ENCODE peak calls at places on chromosomes 11 and 22, in four cellular contexts. D is K562, A is HepG2, M is WTC11. E is an unnamed sample.

GRCh38 chr11:32890843-32891656 is 1.6 kb upstream of the QSER1 start:
- DNase-seq in M (peak), D (no peak), A (no peak), E (peak)

GRCh38 chr11:73295259-73295995 is 12.6 kb upstream of the ARHGEF17 start:
- DNase-seq in M (peak), D (peak), A (peak), E (peak)

GRCh38 chr11:106098893-106099553 is 21.6 kb downstream of the AASDHPPT start:
- DNase-seq in D (no peak), M (no peak), A (peak), E (no peak)

GRCh38 chr22:31451709-31452571 is 37.7 kb downstream of the EIF4ENIF1 start:
- DNase-seq in M (no peak), A (peak), D (peak), E (peak)

GRCh38 chr22:50308597-50308935 is 1.1 kb upstream of the PLXNB2 start:
- DNase-seq in A (peak), D (peak), M (no peak), E (no peak)

GRCh38 chr11:26193714-26194373 is 138.1 kb upstream of the ANO3 start:
- DNase-seq in D (no peak), A (no peak), M (no peak), E (no peak)

GRCh38 chr11:36945384-36945783 is 347.3 kb upstream of the RAG2 start:
- DNase-seq in A (no peak), M (no peak), D (no peak), E (no peak)

GRCh38 chr11:46737699-46738098 is 18.7 kb downstream of the F2 start:
- DNase-seq in M (no peak), D (no peak), A (no peak), E (no peak)

GRCh38 chr22:28930357-28931007 is 47.1 kb downstream of the ZNRF3 start:
- DNase-seq in M (no peak), A (no peak), D (no peak), E (no peak)

GRCh38 chr11:63623513-63624140 is 9.4 kb upstream of the PLAAT3 start:
- DNase-seq in D (no peak), A (no peak), M (no peak), E (no peak)

GRCh38 chr22:31836010-31836409 is 82.2 kb downstream of the DEPDC5 start:
- DNase-seq in M (no peak), D (no peak), A (no peak), E (no peak)

GRCh38 chr11:16862733-16863132 is 124.3 kb downstream of the C11orf58 start:
- DNase-seq in D (no peak), M (no peak), A (no peak), E (no peak)

GRCh38 chr11:44057340-44057739 is 8.7 kb upstream of the ACCS start:
- DNase-seq in A (no peak), M (no peak), D (no peak), E (no peak)

GRCh38 chr11:46026616-46027293 is 94.5 kb downstream of the PHF21A start:
- DNase-seq in M (no peak), A (no peak), D (no peak), E (no peak)

GRCh38 chr11:107526197-107526596 is 39.3 kb downstream of the ALKBH8 start:
- DNase-seq in A (no peak), D (no peak), M (no peak), E (no peak)

GRCh38 chr22:44828193-44828592 is 75.8 kb downstream of the ARHGAP8 start:
- DNase-seq in D (peak), A (no peak), M (peak), E (peak)

GRCh38 chr22:48300877-48301276 is 1526.8 kb downstream of the BRD1 start:
- DNase-seq in M (no peak), A (no peak), D (no peak), E (no peak)

GRCh38 chr22:46792841-46793261 is 30.4 kb downstream of the TBC1D22A start:
- DNase-seq in A (no peak), M (no peak), D (no peak), E (no peak)

DNA sequence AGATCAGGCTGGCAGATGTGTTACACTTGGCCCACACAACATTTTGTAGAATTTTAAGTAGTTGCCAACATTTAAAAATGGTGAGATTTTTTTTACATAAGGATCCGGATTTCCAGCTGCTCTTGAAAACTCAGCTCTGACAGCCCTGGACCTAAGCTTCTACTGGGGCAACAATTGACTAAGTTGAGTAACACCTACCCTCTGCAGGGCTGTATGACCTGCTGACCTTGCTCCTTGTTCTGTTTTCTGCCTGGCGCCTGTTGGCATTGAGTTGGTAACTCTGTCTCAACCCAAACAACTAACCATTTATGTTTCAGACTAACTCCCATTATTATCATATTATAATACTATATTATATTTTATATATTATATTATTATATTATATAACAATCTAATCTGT is 21.1 kb upstream of the LRRC55 start:
- DNase-seq in M (no peak), A (no peak), D (no peak), E (no peak)
- TF ChIP-seq ELF4 in M (no peak), A (no peak), D (no peak), E (no peak)

GRCh38 chr11:75349540-75350116 is 1.8 kb downstream of the ARRB1 start:
- DNase-seq in M (no peak), D (peak), A (no peak), E (no peak)

GRCh38 chr11:75350122-75350742 is 1.2 kb downstream of the ARRB1 start:
- DNase-seq in D (no peak), A (no peak), M (no peak), E (no peak)

GRCh38 chr11:75346296-75346695 is 5.2 kb downstream of the ARRB1 start:
- DNase-seq in M (no peak), D (no peak), A (no peak), E (no peak)

GRCh38 chr11:75346912-75347647 is 4.4 kb downstream of the ARRB1 start:
- DNase-seq in A (no peak), D (no peak), M (no peak), E (no peak)

GRCh38 chr11:75347781-75348613 is 3.5 kb downstream of the ARRB1 start:
- DNase-seq in A (peak), D (no peak), M (no peak), E (no peak)
- TF ChIP-seq ELF4 in A (no peak), D (no peak), M (no peak), E (no peak)

GRCh38 chr11:93694586-93694985 is 33.1 kb downstream of the CEP295 start:
- DNase-seq in D (no peak), A (no peak), M (no peak), E (no peak)
- TF ChIP-seq ELF4 in D (no peak), A (no peak), M (no peak), E (no peak)

DNA sequence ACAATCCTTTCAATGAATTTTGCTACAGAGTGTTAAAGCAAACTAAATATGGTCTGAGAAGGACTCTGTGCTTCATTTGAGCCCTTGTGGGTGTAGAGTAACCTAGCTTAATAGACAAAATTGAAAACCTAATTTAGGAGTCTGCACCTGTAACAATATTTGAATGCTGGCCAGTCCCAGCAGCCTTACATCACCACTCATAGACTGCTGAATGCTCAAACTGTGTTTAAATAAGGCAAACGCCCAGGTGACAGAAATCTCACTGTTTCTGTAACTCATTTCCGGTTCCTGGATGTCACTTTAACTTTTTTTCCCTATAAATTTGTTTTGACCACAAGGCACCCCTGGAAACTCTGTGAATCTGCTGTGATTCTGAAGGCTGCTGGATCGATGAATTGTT is 45.5 kb upstream of the GLYATL1B start:
- DNase-seq in D (no peak), M (no peak), A (no peak), E (no peak)
- TF ChIP-seq ELF4 in D (no peak), M (no peak), A (no peak), E (no peak)

DNA sequence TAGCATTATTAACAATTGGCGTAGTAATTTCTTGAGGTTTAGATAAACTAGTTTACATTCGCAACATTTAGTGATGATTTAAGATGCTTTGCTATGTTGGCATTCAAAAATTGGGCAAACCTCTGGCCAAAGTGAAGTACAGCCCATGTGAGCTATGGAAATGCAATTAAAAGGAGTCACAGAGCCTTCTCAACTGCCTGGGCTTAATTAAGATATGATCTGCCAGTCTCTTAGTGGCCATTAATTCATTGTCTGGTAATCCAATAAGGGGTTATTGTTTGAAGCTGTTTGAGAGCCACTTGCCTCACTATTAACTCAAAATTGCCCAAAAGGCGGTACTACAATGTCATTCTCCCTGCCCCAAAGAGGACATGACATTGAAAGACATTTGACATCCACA is 608.9 kb downstream of the NTM start:
- DNase-seq in D (no peak), A (no peak), M (no peak), E (no peak)
- TF ChIP-seq ELF4 in D (no peak), A (no peak), M (no peak), E (no peak)

DNA sequence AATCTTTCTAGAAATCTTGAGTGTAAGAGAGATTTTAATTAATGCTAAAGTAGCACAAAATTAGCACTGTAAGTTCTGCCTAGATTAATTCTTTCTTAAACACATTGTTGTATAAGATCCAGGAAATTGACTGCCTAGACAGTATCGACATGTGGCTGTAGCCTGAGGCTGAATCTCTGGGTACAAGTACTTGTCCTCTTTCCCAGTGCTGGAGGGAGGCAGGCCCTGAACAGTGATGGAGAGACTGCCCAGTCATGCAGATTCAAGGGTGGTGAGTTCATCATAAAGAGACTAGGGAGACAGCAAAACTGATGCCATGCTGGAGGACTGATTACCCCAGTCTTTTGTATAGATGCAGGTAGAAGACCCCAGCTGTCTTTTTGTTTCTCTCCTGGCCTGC is 167.6 kb upstream of the POU2AF2 start:
- DNase-seq in D (no peak), A (no peak), M (no peak), E (no peak)
- TF ChIP-seq ELF4 in D (no peak), A (no peak), M (no peak), E (no peak)

GRCh38 chr22:20080776-20081654 is 974 bp downstream of the DGCR8 start:
- DNase-seq in A (peak), M (no peak), D (peak), E (peak)
- TF ChIP-seq ELF4 in A (no peak), M (no peak), D (no peak), E (no peak)

DNA sequence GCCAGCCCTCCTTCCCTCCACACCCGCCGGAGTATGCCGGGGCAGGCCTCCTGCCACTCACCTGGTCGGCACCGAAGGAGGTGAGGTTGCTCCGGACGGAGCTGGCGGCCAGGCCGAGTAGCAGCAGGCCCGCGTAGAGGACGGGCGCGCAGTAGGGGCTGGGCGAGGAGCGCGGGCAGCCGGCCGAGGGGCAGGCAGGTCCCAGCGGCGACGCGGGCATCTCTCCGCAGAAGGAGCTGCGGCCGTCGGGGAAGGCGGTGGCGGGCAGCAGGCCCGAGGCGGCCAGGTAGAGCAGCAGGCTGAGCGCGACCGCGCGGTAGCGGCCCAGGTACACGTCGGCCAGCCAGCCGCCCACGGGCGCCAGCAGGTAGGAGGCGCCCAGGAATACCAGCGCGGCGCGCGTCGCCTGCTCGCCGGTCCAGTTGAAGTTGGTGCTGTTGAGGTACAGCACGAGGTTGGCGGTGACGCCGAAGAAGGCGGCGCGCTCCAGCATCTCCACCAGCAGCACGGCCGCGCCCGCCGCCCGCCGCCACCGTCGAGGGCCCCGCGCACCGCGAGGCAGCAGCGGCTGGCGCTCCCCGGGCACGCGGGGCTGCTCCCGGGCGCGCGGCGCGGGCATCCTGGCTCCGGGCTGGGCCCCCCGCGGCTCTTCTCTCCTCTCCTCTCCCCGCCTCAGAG is 904 bp downstream of the SLC15A3 start:
- DNase-seq in D (no peak), M (peak), A (no peak), E (no peak)
- TF ChIP-seq ELF4 in D (no peak), M (peak), A (no peak), E (no peak)

GRCh38 chr11:132960273-132960672 is 572.0 kb downstream of the OPCML start:
- DNase-seq in A (no peak), D (no peak), M (no peak), E (no peak)
- TF ChIP-seq ELF4 in A (no peak), D (no peak), M (no peak), E (no peak)